ENCODE peak calls at places on chromosomes 6 and 20, in five cellular contexts. O is upper lobe of left lung, A is breast epithelium, F is GM12891, R is H54. V is an unnamed sample.

GRCh38 chr6:8131265-8131897 is 29.0 kb upstream of the EEF1E1 start:
- DNase-seq in O (peak; percentile 56), A (no peak), F (no peak), R (peak; percentile 32), V (no peak)

GRCh38 chr20:50510706-50511401 is 671 bp downstream of the PTPN1 start:
- DNase-seq in O (no peak), A (no peak), F (no peak), R (no peak), V (no peak)

GRCh38 chr20:10649080-10649816 is 24.6 kb downstream of the JAG1 start:
- DNase-seq in O (no peak), A (no peak), F (no peak), R (no peak), V (no peak)

GRCh38 chr20:51354769-51355319 is 187.7 kb downstream of the NFATC2 start:
- DNase-seq in O (no peak), A (no peak), F (no peak), R (peak; percentile 71), V (no peak)

GRCh38 chr20:3045042-3045815 is 623 bp upstream of the MRPS26 start:
- DNase-seq in O (peak; percentile 85), A (peak; percentile 86), F (peak; percentile 66), R (peak; percentile 83), V (peak; percentile 66)

GRCh38 chr6:4021133-4021861 is 57.6 kb downstream of the FAM217A start:
- DNase-seq in O (peak; percentile 98), A (peak; percentile 93), F (peak; percentile 50), R (peak; percentile 79), V (peak; percentile 35)

GRCh38 chr6:47080083-47080596 is 38.0 kb upstream of the ADGRF1 start:
- DNase-seq in O (no peak), A (no peak), F (no peak), R (no peak), V (no peak)

GRCh38 chr6:156718647-156719394 is 58.4 kb upstream of the ARID1B start:
- DNase-seq in O (no peak), A (no peak), F (no peak), R (peak; percentile 66), V (no peak)

GRCh38 chr6:124743420-124743819 is 218.8 kb upstream of the RNF217 start:
- DNase-seq in O (no peak), A (no peak), F (no peak), R (no peak), V (no peak)

GRCh38 chr6:82251942-82252341 is 4.4 kb upstream of the IBTK start:
- DNase-seq in O (no peak), A (no peak), F (no peak), R (no peak), V (no peak)

GRCh38 chr6:34526241-34526972 is 29.7 kb downstream of the SPDEF start:
- DNase-seq in O (no peak), A (no peak), F (no peak), R (no peak), V (no peak)

DNA sequence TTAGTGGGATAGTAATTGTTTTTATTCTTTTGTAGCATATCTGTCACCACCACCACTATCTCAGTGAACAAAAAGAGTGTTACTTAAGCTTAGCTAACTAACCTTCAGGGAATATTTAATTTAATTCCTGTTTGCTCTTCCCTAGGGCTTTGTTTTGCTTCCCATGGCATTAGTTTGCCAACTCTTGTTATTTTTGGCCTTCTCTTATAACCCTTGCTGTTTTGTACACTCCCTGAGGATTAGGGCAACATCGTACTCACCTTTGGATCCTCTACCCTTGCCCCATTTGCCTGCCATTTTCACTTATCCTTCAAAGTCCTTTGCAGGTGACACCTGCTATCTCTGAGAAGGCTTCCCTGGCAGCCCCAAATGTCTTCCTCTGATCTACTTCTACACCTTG is 23.7 kb downstream of the ACOT13 start:
- DNase-seq in O (no peak), A (no peak), F (no peak), R (no peak), V (no peak)
- TF ChIP-seq POLR2A in O (no peak), A (no peak), F (no peak), R (no peak), V (no peak)

GRCh38 chr6:79750806-79751205 is 119.7 kb downstream of the SH3BGRL2 start:
- DNase-seq in O (no peak), A (no peak), F (no peak), R (no peak), V (no peak)

GRCh38 chr6:79756496-79756895 is 125.4 kb downstream of the SH3BGRL2 start:
- DNase-seq in O (no peak), A (no peak), F (no peak), R (no peak), V (no peak)

GRCh38 chr6:79755967-79756366 is 124.8 kb downstream of the SH3BGRL2 start:
- DNase-seq in O (no peak), A (no peak), F (no peak), R (no peak), V (no peak)
- TF ChIP-seq POLR2A in O (no peak), A (no peak), F (no peak), R (no peak), V (no peak)

DNA sequence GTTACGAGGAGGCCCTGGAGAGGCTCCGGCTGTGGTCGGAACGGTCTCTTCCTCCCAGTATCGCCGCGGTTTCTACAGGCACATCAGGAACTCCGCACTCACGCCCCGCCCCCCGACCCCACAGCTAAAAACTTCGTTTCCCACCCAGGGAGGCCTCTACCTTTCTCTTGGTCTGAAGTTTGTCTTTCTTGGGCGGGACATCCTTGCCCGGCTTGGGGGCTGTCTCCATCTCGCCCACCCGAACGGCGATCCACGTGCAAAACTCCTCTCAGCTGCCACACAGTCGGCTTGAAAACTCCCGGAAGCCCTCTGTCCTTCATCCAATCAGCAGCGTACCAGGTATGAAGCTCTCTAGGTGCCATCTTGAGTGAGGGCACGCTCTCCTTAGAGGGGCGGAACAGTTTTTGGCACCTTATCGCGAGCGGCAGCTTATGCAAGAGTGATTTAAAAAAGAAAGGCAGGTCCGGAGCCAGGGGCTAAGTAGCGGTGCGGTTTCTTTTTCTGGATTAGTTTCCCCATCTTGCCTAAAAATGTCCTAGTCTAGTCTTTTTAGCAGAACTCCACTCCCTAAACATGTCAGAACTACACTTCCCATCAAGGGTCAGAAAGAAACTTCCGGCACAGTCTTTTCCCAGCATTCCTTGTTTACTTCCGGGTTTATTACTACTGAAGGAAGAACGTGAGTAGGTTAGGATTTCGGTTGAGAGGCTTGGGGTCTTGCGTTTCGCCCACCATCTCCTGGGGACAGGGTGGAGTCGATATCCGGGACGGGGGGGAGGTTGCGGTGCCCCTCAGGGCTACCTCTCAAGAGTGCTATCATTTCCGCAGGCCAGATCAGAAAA is at the start of the genes PFDN6 and WDR46:
- DNase-seq in O (peak; percentile 85), A (peak; percentile 65), F (peak; percentile 90), R (peak; percentile 85), V (peak; percentile 95)
- TF ChIP-seq POLR2A in O (no peak), A (no peak), F (peak; percentile 59), R (peak; percentile 34), V (peak; percentile 73)

GRCh38 chr20:31597483-31597858 is 7.6 kb upstream of the ID1 start:
- DNase-seq in O (no peak), A (no peak), F (no peak), R (no peak), V (no peak)

GRCh38 chr20:31594558-31595379 is 10.3 kb upstream of the ID1 start:
- DNase-seq in O (no peak), A (no peak), F (no peak), R (no peak), V (no peak)

GRCh38 chr20:31596831-31597482 is 8.1 kb upstream of the ID1 start:
- DNase-seq in O (peak; percentile 47), A (no peak), F (no peak), R (no peak), V (no peak)

GRCh38 chr20:31595380-31595653 is 9.8 kb upstream of the ID1 start:
- DNase-seq in O (no peak), A (no peak), F (no peak), R (no peak), V (no peak)

GRCh38 chr20:31595654-31596411 is 9.3 kb upstream of the ID1 start:
- DNase-seq in O (peak; percentile 93), A (peak; percentile 72), F (no peak), R (peak; percentile 71), V (no peak)
- TF ChIP-seq POLR2A in O (peak; percentile 70), A (no peak), F (no peak), R (peak; percentile 41), V (no peak)

DNA sequence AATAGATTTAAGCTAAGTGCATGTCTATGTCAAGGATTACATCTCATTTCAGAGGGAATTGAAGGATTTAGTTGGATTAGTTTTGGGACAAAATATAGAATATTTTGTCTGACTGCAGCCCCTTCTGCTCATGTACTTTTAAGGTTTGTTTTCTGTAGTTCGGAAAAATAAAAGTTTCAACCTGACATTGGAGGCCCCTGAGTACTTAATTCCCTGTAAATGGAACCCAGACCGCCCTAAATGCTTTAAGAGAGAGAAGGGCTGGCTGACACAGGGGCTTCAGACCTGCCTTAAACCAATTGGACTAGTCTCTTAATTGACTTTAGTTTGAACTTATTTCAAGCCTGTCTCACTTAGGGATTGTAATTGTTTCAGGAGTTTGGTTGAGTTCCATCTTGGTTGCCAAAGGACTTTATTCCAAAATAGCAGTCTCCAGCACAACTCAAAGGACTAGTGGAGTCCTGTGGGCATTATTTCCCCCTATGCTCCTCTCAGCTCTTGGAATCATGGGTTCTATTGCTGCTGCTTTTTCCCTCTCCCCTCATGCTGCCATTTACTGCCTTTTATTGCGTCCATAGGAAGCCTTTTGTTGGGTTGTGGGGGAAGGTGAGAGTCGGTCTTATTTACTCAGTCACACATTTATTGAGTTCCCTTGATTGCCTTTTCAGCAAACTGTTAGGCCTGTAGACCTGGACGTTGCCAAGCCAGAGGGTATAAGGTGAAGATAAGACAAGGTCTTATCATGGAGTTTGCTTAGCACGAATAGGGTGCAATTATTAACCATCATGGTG is 14.5 kb downstream of the BRD2 start:
- DNase-seq in O (no peak), A (no peak), F (no peak), R (no peak), V (no peak)
- TF ChIP-seq POLR2A in O (no peak), A (no peak), F (peak; percentile 19), R (no peak), V (no peak)

DNA sequence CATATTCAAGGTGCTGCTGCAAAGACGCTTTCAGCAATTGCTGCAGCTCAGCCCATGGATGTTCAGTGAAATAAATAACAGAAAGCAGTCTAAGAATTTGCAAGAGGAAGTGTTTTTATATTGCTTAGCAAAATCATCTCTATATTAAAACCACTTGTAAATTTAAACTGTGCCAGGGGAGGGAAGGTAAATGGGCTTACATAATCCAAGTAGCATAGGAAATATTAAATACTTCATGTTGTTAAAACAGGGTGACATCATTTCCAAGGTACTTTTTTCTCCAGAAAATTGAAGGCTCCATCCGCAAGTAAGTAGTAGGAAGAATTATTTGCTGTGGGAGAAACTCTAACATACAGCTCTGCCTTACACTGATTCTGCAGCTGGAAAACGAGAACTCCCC is 188.5 kb downstream of the ADAT2 start:
- DNase-seq in O (no peak), A (no peak), F (no peak), R (no peak), V (no peak)
- TF ChIP-seq POLR2A in O (no peak), A (no peak), F (no peak), R (no peak), V (no peak)

DNA sequence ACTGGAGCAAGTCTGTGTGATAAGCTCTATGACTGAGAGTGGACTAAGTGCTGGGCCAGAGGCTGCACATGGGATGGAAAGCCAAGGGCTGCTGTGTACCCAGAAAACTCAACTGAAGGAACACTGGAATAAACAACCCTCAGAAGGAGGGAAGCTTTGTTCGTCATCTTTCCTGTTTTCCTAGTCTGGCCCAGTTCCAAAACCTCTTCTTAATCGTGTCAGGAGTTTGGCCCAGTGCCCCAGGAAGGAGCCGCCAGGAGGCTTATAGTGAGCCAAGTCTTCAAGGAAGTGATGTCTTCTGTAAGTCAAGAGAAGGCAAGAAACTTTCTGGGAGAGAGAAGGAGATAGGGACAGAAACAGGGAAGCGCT is 23.3 kb upstream of the TOP1 start:
- DNase-seq in O (peak; percentile 87), A (peak; percentile 90), F (no peak), R (peak; percentile 50), V (no peak)
- TF ChIP-seq POLR2A in O (peak; percentile 55), A (no peak), F (no peak), R (no peak), V (no peak)

GRCh38 chr6:15518878-15519277 is 143.9 kb downstream of the DTNBP1 start:
- DNase-seq in O (no peak), A (no peak), F (no peak), R (no peak), V (no peak)
- TF ChIP-seq POLR2A in O (no peak), A (no peak), F (no peak), R (no peak), V (no peak)

V was measured in GM12892.